ENCODE peak calls at places on chromosomes 1 and 21, in eight cellular contexts. One of them, this sample, is unnamed.

GRCh38 chr1:20237646-20238045 is 51.3 kb upstream of the PLA2G2C start:
- DNase-seq in SK-N-SH: peak
- DNase-seq in pancreas: no peak
- DNase-seq in RCC 7860: no peak
- DNase-seq in CD4-positive, alpha-beta T cell: no peak
- DNase-seq in D341Med: no peak
- DNase-seq in ureter: no peak
- DNase-seq in body of pancreas: no peak
- DNase-seq in this sample: no peak

GRCh38 chr1:117143172-117143571 is 21.6 kb upstream of the TRIM45 start:
- DNase-seq in SK-N-SH: no peak
- DNase-seq in pancreas: no peak
- DNase-seq in RCC 7860: no peak
- DNase-seq in CD4-positive, alpha-beta T cell: no peak
- DNase-seq in D341Med: no peak
- DNase-seq in ureter: no peak
- DNase-seq in body of pancreas: no peak
- DNase-seq in this sample: no peak

GRCh38 chr21:38840456-38841129 is 34.9 kb downstream of the ETS2 start:
- DNase-seq in SK-N-SH: no peak
- DNase-seq in pancreas: no peak
- DNase-seq in RCC 7860: no peak
- DNase-seq in CD4-positive, alpha-beta T cell: no peak
- DNase-seq in D341Med: no peak
- DNase-seq in ureter: no peak
- DNase-seq in body of pancreas: no peak
- DNase-seq in this sample: no peak

GRCh38 chr1:232704694-232705680 is 75.1 kb upstream of the SIPA1L2 start:
- DNase-seq in SK-N-SH: peak
- DNase-seq in pancreas: peak
- DNase-seq in RCC 7860: peak
- DNase-seq in CD4-positive, alpha-beta T cell: no peak
- DNase-seq in D341Med: no peak
- DNase-seq in ureter: peak
- DNase-seq in body of pancreas: peak
- DNase-seq in this sample: no peak

GRCh38 chr1:113930499-113931161 is 1.5 kb downstream of the HIPK1 start:
- DNase-seq in SK-N-SH: peak
- DNase-seq in pancreas: no peak
- DNase-seq in RCC 7860: peak
- DNase-seq in CD4-positive, alpha-beta T cell: peak
- DNase-seq in D341Med: peak
- DNase-seq in ureter: no peak
- DNase-seq in body of pancreas: peak
- DNase-seq in this sample: peak

GRCh38 chr1:3790501-3790923 is 5.8 kb downstream of the LRRC47 start:
- DNase-seq in SK-N-SH: no peak
- DNase-seq in pancreas: no peak
- DNase-seq in RCC 7860: no peak
- DNase-seq in CD4-positive, alpha-beta T cell: no peak
- DNase-seq in D341Med: no peak
- DNase-seq in ureter: no peak
- DNase-seq in body of pancreas: no peak
- DNase-seq in this sample: no peak

GRCh38 chr21:15749045-15749867 is 19.5 kb downstream of the USP25 start:
- DNase-seq in SK-N-SH: no peak
- DNase-seq in pancreas: no peak
- DNase-seq in RCC 7860: no peak
- DNase-seq in CD4-positive, alpha-beta T cell: no peak
- DNase-seq in D341Med: no peak
- DNase-seq in ureter: no peak
- DNase-seq in body of pancreas: no peak
- DNase-seq in this sample: no peak

GRCh38 chr1:17973694-17974093 is 133.9 kb upstream of the IGSF21 start:
- DNase-seq in SK-N-SH: no peak
- DNase-seq in pancreas: no peak
- DNase-seq in RCC 7860: no peak
- DNase-seq in CD4-positive, alpha-beta T cell: no peak
- DNase-seq in D341Med: no peak
- DNase-seq in ureter: no peak
- DNase-seq in body of pancreas: no peak
- DNase-seq in this sample: no peak

GRCh38 chr1:27428316-27429028 is 36.0 kb downstream of the GPR3 start:
- DNase-seq in SK-N-SH: peak
- DNase-seq in pancreas: no peak
- DNase-seq in RCC 7860: no peak
- DNase-seq in CD4-positive, alpha-beta T cell: no peak
- DNase-seq in D341Med: no peak
- DNase-seq in ureter: no peak
- DNase-seq in body of pancreas: no peak
- DNase-seq in this sample: no peak

GRCh38 chr1:7922301-7922700 is 18.3 kb downstream of the TNFRSF9 start:
- DNase-seq in SK-N-SH: no peak
- DNase-seq in pancreas: no peak
- DNase-seq in RCC 7860: no peak
- DNase-seq in CD4-positive, alpha-beta T cell: no peak
- DNase-seq in D341Med: no peak
- DNase-seq in ureter: no peak
- DNase-seq in body of pancreas: no peak
- DNase-seq in this sample: no peak

GRCh38 chr1:219416598-219417238 is 196.2 kb downstream of the ZC3H11B start:
- DNase-seq in SK-N-SH: peak
- DNase-seq in pancreas: peak
- DNase-seq in RCC 7860: peak
- DNase-seq in CD4-positive, alpha-beta T cell: peak
- DNase-seq in D341Med: peak
- DNase-seq in ureter: peak
- DNase-seq in body of pancreas: peak
- DNase-seq in this sample: no peak

GRCh38 chr1:218659911-218660677 is 315.0 kb downstream of the TGFB2 start:
- DNase-seq in SK-N-SH: no peak
- DNase-seq in pancreas: no peak
- DNase-seq in RCC 7860: peak
- DNase-seq in CD4-positive, alpha-beta T cell: no peak
- DNase-seq in D341Med: no peak
- DNase-seq in ureter: no peak
- DNase-seq in body of pancreas: no peak
- DNase-seq in this sample: no peak

GRCh38 chr1:167462341-167462740 is 56.0 kb downstream of the CD247 start:
- DNase-seq in SK-N-SH: no peak
- DNase-seq in pancreas: no peak
- DNase-seq in RCC 7860: no peak
- DNase-seq in CD4-positive, alpha-beta T cell: no peak
- DNase-seq in D341Med: no peak
- DNase-seq in ureter: no peak
- DNase-seq in body of pancreas: no peak
- DNase-seq in this sample: no peak

GRCh38 chr1:162171078-162171477 is 101.6 kb downstream of the NOS1AP start:
- DNase-seq in SK-N-SH: no peak
- DNase-seq in pancreas: no peak
- DNase-seq in RCC 7860: no peak
- DNase-seq in CD4-positive, alpha-beta T cell: no peak
- DNase-seq in D341Med: no peak
- DNase-seq in ureter: no peak
- DNase-seq in body of pancreas: no peak
- DNase-seq in this sample: no peak

This sample was measured in effector CD8-positive, alpha-beta T cell.